ENCODE peak calls at places on chromosomes 1 and 21, in six cellular contexts. W is sigmoid colon; B is amygdala; E is stimulated activated CD8-positive, alpha-beta memory T cell treated with anti-CD3 and anti-CD28 coated beads, Interleukin-15, amount 100 ng/mL, for 4 hours; N is EL; K is endothelial cell. L is an unnamed sample.

GRCh38 chr1:242005866-242006565 is 7.1 kb upstream of the MAP1LC3C start:
- DNase-seq in W (no peak), B (no peak), E (no peak), N (peak; percentile 65), K (no peak), L (no peak)

GRCh38 chr1:183244466-183244865 is 58.4 kb downstream of the LAMC2 start:
- DNase-seq in W (peak; percentile 95), B (no peak), E (no peak), N (peak; percentile 18), K (no peak), L (no peak)

GRCh38 chr1:10692401-10693021 is 103.9 kb downstream of the CASZ1 start:
- DNase-seq in W (no peak), B (no peak), E (peak; percentile 37), N (peak; percentile 16), K (peak; percentile 58), L (peak; percentile 68)

GRCh38 chr1:185325413-185325812 is 8.4 kb upstream of the IVNS1ABP start:
- DNase-seq in W (no peak), B (no peak), E (no peak), N (peak; percentile 28), K (no peak), L (no peak)

GRCh38 chr1:173445164-173445563 is 32.0 kb upstream of the PRDX6 start:
- DNase-seq in W (no peak), B (no peak), E (no peak), N (no peak), K (no peak), L (no peak)

GRCh38 chr1:116386042-116386441 is 13.0 kb downstream of the ATP1A1 start:
- DNase-seq in W (no peak), B (no peak), E (no peak), N (no peak), K (no peak), L (no peak)

GRCh38 chr1:62022348-62022747 is 172.3 kb upstream of the L1TD1 start:
- DNase-seq in W (no peak), B (no peak), E (no peak), N (no peak), K (no peak), L (no peak)

GRCh38 chr1:85259118-85259865 is at the start of gene C1orf52:
- DNase-seq in W (peak; percentile 97), B (peak; percentile 95), E (peak; percentile 83), N (peak; percentile 93), K (peak; percentile 99), L (peak; percentile 89)

GRCh38 chr1:77533660-77534295 is 148.7 kb downstream of the ZZZ3 start:
- DNase-seq in W (peak; percentile 74), B (peak; percentile 62), E (peak; percentile 13), N (peak; percentile 73), K (peak; percentile 67), L (peak; percentile 54)

GRCh38 chr21:36423772-36424433 is 38.7 kb downstream of the CHAF1B start:
- DNase-seq in W (no peak), B (no peak), E (no peak), N (no peak), K (no peak), L (no peak)

GRCh38 chr1:27557596-27558340 is 46.2 kb downstream of the AHDC1 start:
- DNase-seq in W (peak; percentile 69), B (no peak), E (no peak), N (peak; percentile 67), K (no peak), L (no peak)

GRCh38 chr21:45516671-45517151 is 25.5 kb downstream of the SLC19A1 start:
- DNase-seq in W (peak; percentile 52), B (no peak), E (no peak), N (no peak), K (no peak), L (no peak)

GRCh38 chr1:22930235-22930912 is 42.3 kb downstream of the LACTBL1 start:
- DNase-seq in W (peak; percentile 63), B (peak; percentile 39), E (no peak), N (peak; percentile 49), K (peak; percentile 86), L (peak; percentile 55)

GRCh38 chr1:75124510-75124909 is 9.7 kb upstream of the LHX8 start:
- DNase-seq in W (peak; percentile 42), B (no peak), E (no peak), N (no peak), K (no peak), L (no peak)

GRCh38 chr21:37365657-37366487 is 701 bp upstream of the DYRK1A start:
- DNase-seq in W (peak; percentile 82), B (peak; percentile 54), E (no peak), N (peak; percentile 70), K (peak; percentile 81), L (peak; percentile 87)

GRCh38 chr21:34969431-34970036 is 79.6 kb downstream of the RUNX1 start:
- DNase-seq in W (no peak), B (no peak), E (no peak), N (no peak), K (no peak), L (no peak)

GRCh38 chr1:183416850-183417690 is 1.1 kb downstream of the NMNAT2 start:
- DNase-seq in W (peak; percentile 78), B (peak; percentile 47), E (no peak), N (peak; percentile 45), K (peak; percentile 90), L (no peak)

GRCh38 chr1:93591833-93592635 is 89.6 kb downstream of the BCAR3 start:
- DNase-seq in W (peak; percentile 65), B (no peak), E (no peak), N (no peak), K (no peak), L (peak; percentile 68)

GRCh38 chr1:234186037-234186688 is 187.1 kb upstream of the COA6 start:
- DNase-seq in W (no peak), B (no peak), E (no peak), N (peak; percentile 15), K (no peak), L (no peak)

GRCh38 chr1:107877749-107878148 is 87.2 kb downstream of the VAV3 start:
- DNase-seq in W (no peak), B (no peak), E (no peak), N (no peak), K (no peak), L (no peak)

GRCh38 chr1:54741531-54741930 is 22.8 kb downstream of the PARS2 start:
- DNase-seq in W (no peak), B (no peak), E (no peak), N (no peak), K (no peak), L (no peak)

GRCh38 chr1:180247061-180247460 is 17.0 kb downstream of the LHX4 start:
- DNase-seq in W (peak; percentile 22), B (no peak), E (no peak), N (no peak), K (no peak), L (no peak)

GRCh38 chr1:222784916-222785315 is 29.9 kb upstream of the DISP1 start:
- DNase-seq in W (no peak), B (no peak), E (no peak), N (no peak), K (no peak), L (peak; percentile 54)

GRCh38 chr1:17772580-17773215 is 17.6 kb downstream of the ACTL8 start:
- DNase-seq in W (no peak), B (no peak), E (no peak), N (no peak), K (no peak), L (no peak)

GRCh38 chr1:167221126-167221803 is 579 bp downstream of the POU2F1 start:
- DNase-seq in W (no peak), B (peak; percentile 40), E (no peak), N (no peak), K (peak; percentile 53), L (no peak)

GRCh38 chr1:7516341-7516740 is 254.8 kb upstream of the VAMP3 start:
- DNase-seq in W (no peak), B (no peak), E (no peak), N (peak; percentile 25), K (no peak), L (peak; percentile 12)

GRCh38 chr1:84991097-84991890 is 5.6 kb downstream of the MCOLN2 start:
- DNase-seq in W (no peak), B (no peak), E (no peak), N (no peak), K (no peak), L (no peak)

GRCh38 chr1:100397681-100398080 is 45.4 kb downstream of the CDC14A start:
- DNase-seq in W (no peak), B (no peak), E (no peak), N (no peak), K (no peak), L (no peak)

GRCh38 chr1:21672478-21673276 is 3.5 kb upstream of the RAP1GAP start:
- DNase-seq in W (peak; percentile 32), B (no peak), E (no peak), N (peak; percentile 46), K (no peak), L (no peak)

GRCh38 chr1:178575611-178576331 is 62.9 kb downstream of the TEX35 start:
- DNase-seq in W (no peak), B (no peak), E (no peak), N (no peak), K (no peak), L (peak; percentile 20)

GRCh38 chr1:22078133-22078532 is 25.6 kb downstream of the CDC42 start:
- DNase-seq in W (no peak), B (no peak), E (no peak), N (no peak), K (no peak), L (no peak)

GRCh38 chr1:119636500-119637089 is 11.5 kb downstream of the ZNF697 start:
- DNase-seq in W (no peak), B (no peak), E (no peak), N (no peak), K (no peak), L (no peak)

GRCh38 chr21:46569071-46569470 is 35.8 kb downstream of the S100B start:
- DNase-seq in W (no peak), B (no peak), E (no peak), N (no peak), K (no peak), L (no peak)

GRCh38 chr1:203133969-203134725 is 6.6 kb downstream of the ADORA1 start:
- DNase-seq in W (peak; percentile 77), B (no peak), E (no peak), N (no peak), K (no peak), L (no peak)

GRCh38 chr21:45381036-45381787 is 23.8 kb upstream of the COL18A1 start:
- DNase-seq in W (peak; percentile 56), B (no peak), E (no peak), N (no peak), K (no peak), L (no peak)

GRCh38 chr21:44834951-44835646 is 17.2 kb upstream of the SUMO3 start:
- DNase-seq in W (no peak), B (no peak), E (no peak), N (no peak), K (no peak), L (no peak)

L was measured in T47D.